ENCODE peak calls at places on chromosomes 3 and 15, in ten cellular contexts. I is SK-N-SH; H is MM.1S; E is dorsolateral prefrontal cortex; C is transverse colon; F is body of pancreas; L is cardiac muscle cell; V is DND-41; T is fibroblast of lung; P is CD4-positive, alpha-beta memory T cell. X is an unnamed sample. For H3K27me3, the result is how much of the 10 kb centered on the place peaks cover.

GRCh38 chr3:98662699-98663098 is 69.3 kb upstream of the CPOX start:
- DNase-seq in I (no peak), H (no peak), E (no peak), C (no peak), F (no peak), L (no peak), V (no peak), T (no peak), P (no peak), X (no peak)

GRCh38 chr15:40333922-40334492 is 6.7 kb downstream of the CCDC9B start:
- DNase-seq in I (no peak), H (no peak), E (no peak), C (peak), F (no peak), L (no peak), V (peak), T (peak), P (no peak), X (no peak)

GRCh38 chr3:171936231-171936841 is 93.2 kb downstream of the TMEM212 start:
- DNase-seq in I (no peak), H (no peak), E (no peak), C (no peak), F (no peak), L (no peak), V (no peak), T (peak), P (no peak), X (no peak)

GRCh38 chr3:133931084-133931483 is 35.4 kb upstream of the RAB6B start:
- DNase-seq in I (no peak), H (no peak), E (no peak), C (no peak), F (no peak), L (no peak), V (no peak), T (no peak), P (no peak), X (no peak)

GRCh38 chr3:130759692-130760338 is 13.2 kb upstream of the PIK3R4 start:
- DNase-seq in I (peak), H (peak), E (no peak), C (peak), F (peak), L (peak), V (peak), T (peak), P (peak), X (peak)

GRCh38 chr3:126851382-126851781 is 131.5 kb upstream of the PLXNA1 start:
- DNase-seq in I (no peak), H (no peak), E (no peak), C (no peak), F (no peak), L (no peak), V (no peak), T (no peak), P (no peak), X (no peak)

GRCh38 chr3:28334552-28334951 is 14.0 kb upstream of the ZCWPW2 start:
- DNase-seq in I (no peak), H (no peak), E (no peak), C (no peak), F (no peak), L (no peak), V (no peak), T (peak), P (no peak), X (no peak)

GRCh38 chr3:11162401-11163345 is 8.4 kb downstream of the HRH1 start:
- DNase-seq in I (no peak), H (no peak), E (no peak), C (no peak), F (no peak), L (no peak), V (no peak), T (no peak), P (no peak), X (no peak)

GRCh38 chr3:79844176-79844575 is 76.4 kb upstream of the ROBO1 start:
- DNase-seq in I (no peak), H (no peak), E (no peak), C (no peak), F (no peak), L (no peak), V (no peak), T (no peak), P (no peak), X (no peak)

GRCh38 chr15:67542462-67543347 is at the start of gene MAP2K5:
- DNase-seq in I (peak), H (peak), E (peak), C (peak), F (peak), L (peak), V (peak), T (peak), P (peak), X (peak)

GRCh38 chr15:51869074-51869425 is 39.6 kb downstream of the TMOD3 start:
- DNase-seq in I (peak), H (no peak), E (no peak), C (peak), F (no peak), L (no peak), V (no peak), T (peak), P (no peak), X (no peak)

GRCh38 chr15:62121273-62122015 is 43.6 kb downstream of the C2CD4B start:
- DNase-seq in I (no peak), H (peak), E (no peak), C (no peak), F (no peak), L (no peak), V (no peak), T (no peak), P (no peak), X (no peak)

GRCh38 chr15:70559223-70559823 is 204.0 kb downstream of the UACA start:
- DNase-seq in I (peak), H (no peak), E (no peak), C (peak), F (peak), L (peak), V (peak), T (peak), P (peak), X (peak)

GRCh38 chr3:136952292-136952691 is 5.5 kb upstream of the IL20RB start:
- DNase-seq in I (no peak), H (no peak), E (no peak), C (no peak), F (no peak), L (no peak), V (no peak), T (peak), P (no peak), X (no peak)

GRCh38 chr3:127900536-127900935 is 14.5 kb upstream of the KBTBD12 start:
- DNase-seq in I (no peak), H (no peak), E (no peak), C (no peak), F (no peak), L (no peak), V (no peak), T (no peak), P (no peak), X (no peak)

GRCh38 chr15:65641723-65642475 is 20.2 kb downstream of the SLC24A1 start:
- DNase-seq in I (peak), H (no peak), E (no peak), C (no peak), F (no peak), L (no peak), V (no peak), T (peak), P (no peak), X (no peak)

GRCh38 chr3:34005886-34006285 is 207.5 kb downstream of the PDCD6IP start:
- DNase-seq in I (no peak), H (no peak), E (no peak), C (no peak), F (no peak), L (no peak), V (no peak), T (peak), P (no peak), X (no peak)

GRCh38 chr3:102531686-102532085 is 96.9 kb downstream of the ZPLD1 start:
- DNase-seq in I (no peak), H (no peak), E (no peak), C (no peak), F (no peak), L (no peak), V (no peak), T (no peak), P (no peak), X (no peak)

GRCh38 chr3:16103472-16103871 is 71.0 kb upstream of the GALNT15 start:
- DNase-seq in I (no peak), H (no peak), E (no peak), C (no peak), F (no peak), L (no peak), V (no peak), T (peak), P (no peak), X (no peak)
- H3K27ac ChIP-seq in I (no peak), H (no peak), E (no peak), C (peak), F (no peak), L (no peak), V (no peak), T (peak), P (no peak), X (no peak)

DNA sequence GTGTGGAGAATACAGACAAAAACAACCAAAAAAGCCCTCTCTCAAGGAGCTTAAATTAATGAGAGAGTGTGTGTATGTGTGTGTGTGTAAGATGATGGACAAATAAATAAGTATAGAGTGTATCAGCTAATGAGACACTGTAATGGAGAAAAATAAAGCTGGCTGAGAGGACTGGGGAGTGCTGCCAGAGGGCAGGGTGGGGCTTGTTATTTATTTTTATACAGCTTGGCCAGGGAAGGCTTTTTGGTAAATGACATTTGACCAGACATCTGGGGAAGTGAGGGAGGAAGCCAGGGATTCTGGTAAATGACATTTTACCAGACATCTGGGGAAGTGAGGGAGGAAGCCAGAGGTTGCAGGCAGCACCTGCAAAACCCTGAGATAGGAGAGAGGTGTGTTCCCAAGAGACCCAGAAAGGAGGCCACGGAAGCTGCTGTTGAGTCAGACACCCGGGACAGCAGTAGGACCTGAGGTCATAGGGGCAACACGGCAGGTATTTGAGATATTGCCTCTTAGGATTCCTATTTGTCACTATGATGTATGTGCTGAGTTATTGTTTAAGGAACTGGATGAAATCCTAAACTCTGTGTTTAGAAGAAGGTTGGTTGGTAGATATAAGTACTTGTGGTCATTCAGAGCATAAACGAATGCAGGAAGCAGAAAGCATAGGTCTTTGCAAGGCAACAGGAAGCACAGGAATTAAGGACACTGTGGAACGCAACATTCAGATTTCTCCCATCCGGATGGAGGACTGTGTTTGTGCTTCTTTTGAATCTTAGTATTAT is 2.7 kb downstream of the SV2B start:
- DNase-seq in I (no peak), H (no peak), E (no peak), C (no peak), F (no peak), L (no peak), V (no peak), T (no peak), P (no peak), X (no peak)
- H3K27me3 ChIP-seq in I (under half), H (under half), E (under half), C (half or more), F (under half), L (half or more), V (under half), T (under half), P (under half), X (under half)

GRCh38 chr3:24110051-24110450 is 165.0 kb downstream of the NR1D2 start:
- DNase-seq in I (no peak), H (no peak), E (no peak), C (no peak), F (no peak), L (no peak), V (no peak), T (peak), P (no peak), X (no peak)
- H3K27ac ChIP-seq in I (no peak), H (no peak), E (no peak), C (no peak), F (no peak), L (no peak), V (no peak), T (no peak), P (no peak), X (no peak)

GRCh38 chr15:76221085-76221767 is 90.0 kb downstream of the ETFA start:
- DNase-seq in I (no peak), H (no peak), E (no peak), C (no peak), F (no peak), L (no peak), V (no peak), T (no peak), P (no peak), X (no peak)
- H3K27me3 ChIP-seq in I (under half), H (under half), E (under half), C (under half), F (under half), L (under half), V (under half), T (under half), P (under half), X (under half)

X was measured in effector memory CD4-positive, alpha-beta T cell.